ENCODE peak calls at places on chromosomes 3 and 15, in four cellular contexts. U is H1, L is HepG2, C is GM12878. H is an unnamed sample.

GRCh38 chr3:171001250-171001893 is 25.1 kb downstream of the SLC2A2 start:
- DNase-seq in U (no peak), C (no peak), L (peak), H (no peak)

GRCh38 chr3:62329970-62330369 is 43.4 kb downstream of the FEZF2 start:
- DNase-seq in C (no peak), U (no peak), L (no peak), H (no peak)

GRCh38 chr3:98513136-98513535 is 9.6 kb downstream of the CLDND1 start:
- DNase-seq in C (no peak), U (no peak), L (no peak), H (no peak)

GRCh38 chr3:11655188-11655928 is 11.6 kb upstream of the VGLL4 start:
- DNase-seq in U (no peak), L (no peak), C (no peak), H (peak)

GRCh38 chr3:188352196-188352927 is 198.4 kb downstream of the LPP start:
- DNase-seq in U (no peak), L (no peak), C (no peak), H (no peak)

GRCh38 chr15:93382196-93382820 is 293.3 kb upstream of the RGMA start:
- DNase-seq in C (no peak), L (no peak), U (no peak), H (no peak)

GRCh38 chr3:177050466-177051237 is 146.6 kb downstream of the TBL1XR1 start:
- DNase-seq in L (peak), U (no peak), C (no peak), H (no peak)

GRCh38 chr15:63203451-63204090 is 14.2 kb downstream of the RAB8B start:
- DNase-seq in L (no peak), U (no peak), C (no peak), H (no peak)

GRCh38 chr15:101805605-101806345 is 2.5 kb downstream of the OR4F6 start:
- DNase-seq in C (no peak), U (no peak), L (no peak), H (no peak)

GRCh38 chr3:59364471-59364870 is 314.6 kb upstream of the CFAP20DC start:
- DNase-seq in C (no peak), L (no peak), U (no peak), H (no peak)

GRCh38 chr3:144774897-144775296 is 803.3 kb downstream of the DIPK2A start:
- DNase-seq in U (no peak), L (no peak), C (no peak), H (no peak)

GRCh38 chr3:138898301-138898700 is 48.6 kb downstream of the FOXL2 start:
- DNase-seq in U (no peak), C (no peak), L (no peak), H (no peak)

GRCh38 chr3:7787871-7788828 is 713.5 kb upstream of the LMCD1 start:
- DNase-seq in U (no peak), L (no peak), C (no peak), H (no peak)

GRCh38 chr3:23341147-23341838 is 138.2 kb downstream of the UBE2E2 start:
- DNase-seq in C (peak), U (no peak), L (no peak), H (no peak)

GRCh38 chr3:57065588-57065987 is 5.1 kb downstream of the SPATA12 start:
- DNase-seq in C (no peak), L (no peak), U (no peak), H (peak)

GRCh38 chr3:124601189-124601588 is 129.1 kb upstream of the UMPS start:
- DNase-seq in U (no peak), C (no peak), L (no peak), H (no peak)

GRCh38 chr3:197711973-197712707 is 24.6 kb downstream of the RUBCN start:
- DNase-seq in L (peak), U (peak), C (peak), H (peak)

GRCh38 chr3:45940781-45941365 is 2.4 kb upstream of the CXCR6 start:
- DNase-seq in U (no peak), L (no peak), C (no peak), H (no peak)

GRCh38 chr3:105334138-105334882 is 32.4 kb upstream of the ALCAM start:
- DNase-seq in C (no peak), L (no peak), U (no peak), H (no peak)

GRCh38 chr3:38369186-38369585 is 22.6 kb downstream of the XYLB start:
- DNase-seq in C (no peak), L (no peak), U (no peak), H (no peak)

GRCh38 chr15:45795487-45796069 is 160.7 kb downstream of the SQOR start:
- DNase-seq in U (peak), L (peak), C (no peak), H (peak)

GRCh38 chr15:40054746-40055575 is 16.0 kb upstream of the SRP14 start:
- DNase-seq in L (no peak), C (no peak), U (no peak), H (no peak)

GRCh38 chr3:152252750-152253149 is 16.0 kb upstream of the MBNL1 start:
- DNase-seq in L (no peak), U (no peak), C (no peak), H (no peak)

GRCh38 chr3:120568198-120568523 is 28.0 kb upstream of the NDUFB4 start:
- DNase-seq in C (no peak), L (no peak), U (no peak), H (no peak)

GRCh38 chr15:33699145-33699544 is 269.2 kb upstream of the CHRM5 start:
- DNase-seq in L (no peak), C (no peak), U (no peak), H (no peak)

GRCh38 chr15:73454096-73454495 is 11.1 kb downstream of the REC114 start:
- DNase-seq in U (no peak), L (no peak), C (no peak), H (no peak)

GRCh38 chr15:67880651-67881182 is 40.9 kb upstream of the RNU6-1 start:
- DNase-seq in C (no peak), L (peak), U (no peak), H (no peak)

GRCh38 chr3:51024765-51025681 is 350.3 kb downstream of the DOCK3 start:
- DNase-seq in C (no peak), U (no peak), L (no peak), H (peak)

GRCh38 chr3:33131328-33132018 is 17.7 kb downstream of the CRTAP start:
- DNase-seq in U (peak), C (no peak), L (peak), H (peak)

GRCh38 chr3:197520311-197521276 is 35.2 kb downstream of the BDH1 start:
- DNase-seq in C (no peak), L (peak), U (no peak), H (no peak)

GRCh38 chr3:10457560-10457959 is 47.8 kb downstream of the ATP2B2 start:
- DNase-seq in L (no peak), C (no peak), U (no peak), H (no peak)

GRCh38 chr15:31457161-31457560 is 130.5 kb downstream of the KLF13 start:
- DNase-seq in C (no peak), L (no peak), U (no peak), H (no peak)

GRCh38 chr15:31456329-31457060 is 129.9 kb downstream of the KLF13 start:
- DNase-seq in U (no peak), C (no peak), L (no peak), H (no peak)

GRCh38 chr15:31459011-31459748 is 132.5 kb downstream of the KLF13 start:
- DNase-seq in L (no peak), U (no peak), C (peak), H (no peak)

GRCh38 chr15:31458591-31458990 is 132.0 kb downstream of the KLF13 start:
- DNase-seq in U (no peak), L (no peak), C (no peak), H (no peak)

DNA sequence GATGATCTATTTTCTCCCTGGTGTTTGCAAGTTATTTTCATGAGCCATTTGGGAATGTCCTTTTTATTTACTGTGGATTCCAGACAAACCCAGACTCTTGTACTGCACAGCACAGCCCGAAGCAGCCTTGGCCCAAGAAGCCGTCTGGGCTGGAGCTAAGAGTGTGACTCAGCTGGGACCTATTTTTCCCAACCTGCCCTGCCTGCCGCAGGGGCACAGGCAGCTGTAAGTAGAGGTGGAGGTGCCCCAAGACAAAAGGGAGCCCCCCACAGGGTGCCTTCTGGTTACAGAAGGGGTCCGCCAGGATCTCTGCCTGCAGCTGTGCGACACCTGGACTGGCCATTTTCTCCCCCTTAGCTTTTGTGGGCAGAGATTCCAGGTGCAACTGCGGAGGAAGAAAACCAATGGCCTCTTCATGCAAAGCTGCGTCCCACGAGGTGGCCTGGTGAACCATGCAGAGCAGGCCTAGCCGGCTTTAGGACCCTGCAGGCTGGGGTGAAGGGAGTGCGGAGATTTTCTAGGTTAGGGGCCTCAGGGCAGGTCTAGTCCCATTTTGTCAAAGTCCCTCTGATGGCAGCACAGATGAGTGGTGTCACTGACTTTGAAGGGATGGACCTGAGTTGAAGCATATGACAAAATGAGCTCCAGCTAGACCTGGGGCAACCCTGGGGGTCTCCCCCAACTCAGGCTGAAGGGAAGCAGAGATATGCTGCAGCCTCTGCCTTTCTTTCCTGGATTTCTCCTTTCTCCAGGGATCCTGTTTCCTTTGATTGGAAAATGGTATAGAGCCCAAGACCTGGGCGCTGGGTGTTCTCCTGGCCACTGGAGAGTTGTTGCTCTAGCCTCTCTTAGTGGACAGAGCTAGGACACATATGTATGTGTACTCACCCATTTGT is 131.2 kb downstream of the KLF13 start:
- DNase-seq in C (no peak), L (no peak), U (no peak), H (no peak)
- TF ChIP-seq SUZ12 in C (no peak), L (no peak), U (no peak), H (no peak)

GRCh38 chr15:66760968-66761722 is 59.1 kb downstream of the SMAD6 start:
- DNase-seq in C (no peak), U (no peak), L (no peak), H (no peak)
- TF ChIP-seq SP1 in C (no peak), U (no peak), L (no peak), H (no peak)

DNA sequence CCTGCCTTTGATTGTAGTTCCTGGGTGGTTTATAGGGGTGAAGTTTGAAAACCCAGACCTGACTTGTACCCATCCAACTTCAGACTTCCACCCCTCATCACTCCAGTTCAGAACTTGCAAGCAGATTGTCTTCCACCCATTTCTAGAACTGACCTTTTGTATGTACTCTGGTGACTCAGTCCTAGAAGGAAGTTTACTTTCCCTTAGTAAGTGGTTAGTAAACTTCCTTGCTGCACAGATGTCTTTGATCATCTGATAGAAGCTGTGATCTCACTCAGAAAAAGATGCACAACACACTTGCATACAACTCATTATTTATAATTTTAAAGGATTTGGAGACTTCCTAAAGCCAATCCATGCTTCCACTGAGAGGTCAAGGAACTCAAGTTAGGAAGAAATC is 368.0 kb downstream of the MFSD1 start:
- DNase-seq in C (no peak), U (no peak), L (peak), H (no peak)
- TF ChIP-seq SUZ12 in C (no peak), U (no peak), L (no peak), H (no peak)

GRCh38 chr3:52820741-52821140 is 9.7 kb downstream of the ITIH4 start:
- DNase-seq in U (peak), L (peak), C (no peak), H (peak)
- TF ChIP-seq SP1 in U (no peak), L (no peak), C (no peak), H (no peak)

DNA sequence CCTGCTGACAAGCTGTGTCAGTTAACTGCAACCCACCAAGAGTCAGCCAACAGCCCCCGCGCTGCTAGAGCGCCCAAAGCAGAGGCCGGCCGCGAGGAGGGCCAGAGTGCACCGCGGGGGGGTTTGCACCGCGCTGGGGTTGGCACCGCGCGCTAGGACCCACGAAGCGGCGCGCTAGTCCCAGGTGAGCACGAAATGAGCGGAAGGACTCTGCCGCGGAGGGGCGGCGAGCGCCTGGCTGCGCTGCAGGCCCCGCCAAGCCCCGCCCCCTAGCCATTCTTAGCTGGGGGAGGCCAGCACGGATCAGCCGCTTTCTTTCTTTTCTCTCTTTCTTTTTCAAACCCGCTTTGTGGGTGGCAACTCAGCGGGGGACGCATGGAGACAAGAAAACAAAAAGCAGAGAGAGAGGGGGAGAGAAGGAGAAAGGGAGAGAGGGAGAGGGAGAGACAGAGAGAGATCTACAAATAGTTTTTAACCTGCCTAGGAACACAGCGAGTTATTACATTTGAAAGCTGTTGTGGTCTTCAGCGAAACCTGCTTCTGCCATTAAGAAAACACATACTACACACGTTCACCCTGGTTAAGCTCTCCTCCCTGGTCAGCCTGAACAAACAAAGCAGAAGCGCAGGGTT is 6.9 kb upstream of the FOXB1 start:
- DNase-seq in C (no peak), U (peak), L (no peak), H (peak)
- TF ChIP-seq SUZ12 in C (peak), U (no peak), L (no peak), H (no peak)

GRCh38 chr3:195226445-195226844 is 44.5 kb downstream of the XXYLT1 start:
- DNase-seq in C (no peak), U (no peak), L (no peak), H (no peak)
- TF ChIP-seq SP1 in C (no peak), U (no peak), L (no peak), H (no peak)

GRCh38 chr3:5891721-5892120 is 704.2 kb downstream of the EDEM1 start:
- DNase-seq in U (no peak), L (no peak), C (no peak), H (no peak)
- TF ChIP-seq SUZ12 in U (no peak), L (no peak), C (no peak), H (no peak)

H was measured in HEK293T.